ENCODE peak calls at places on chromosomes 7 and 10, in seven cellular contexts. L, C, P, R, X, K and W are unnamed samples.

GRCh38 chr7:140544278-140544896 is 65.1 kb upstream of the MKRN1 start:
- DNase-seq in L (peak), C (no peak), P (no peak), R (no peak), X (no peak), K (no peak), W (no peak)

GRCh38 chr7:158819571-158820203 is 9.6 kb downstream of the ESYT2 start:
- DNase-seq in L (no peak), C (no peak), P (no peak), R (peak), X (no peak), K (no peak), W (no peak)

GRCh38 chr7:81725003-81725402 is 44.8 kb downstream of the HGF start:
- DNase-seq in L (no peak), C (no peak), P (no peak), R (peak), X (no peak), K (no peak), W (no peak)

GRCh38 chr10:114928818-114929217 is 9.2 kb upstream of the TRUB1 start:
- DNase-seq in L (no peak), C (no peak), P (no peak), R (no peak), X (no peak), K (no peak), W (no peak)

GRCh38 chr10:77715081-77715480 is 77.5 kb upstream of the KCNMA1 start:
- DNase-seq in L (no peak), C (no peak), P (no peak), R (no peak), X (no peak), K (no peak), W (peak)

GRCh38 chr10:79333513-79333912 is 13.8 kb upstream of the PPIF start:
- DNase-seq in L (no peak), C (no peak), P (no peak), R (peak), X (no peak), K (no peak), W (no peak)

GRCh38 chr7:129864042-129864441 is 88.7 kb downstream of the UBE2H start:
- DNase-seq in L (no peak), C (no peak), P (no peak), R (peak), X (no peak), K (no peak), W (no peak)

GRCh38 chr7:46356365-46356764 is 435.3 kb upstream of the IGFBP3 start:
- DNase-seq in L (no peak), C (no peak), P (no peak), R (no peak), X (no peak), K (no peak), W (no peak)

GRCh38 chr7:22783421-22783820 is 39.2 kb downstream of the TOMM7 start:
- DNase-seq in L (no peak), C (no peak), P (no peak), R (no peak), X (no peak), K (no peak), W (no peak)

GRCh38 chr7:120865191-120865976 is 7.4 kb upstream of the TSPAN12 start:
- DNase-seq in L (no peak), C (no peak), P (no peak), R (no peak), X (no peak), K (no peak), W (no peak)

GRCh38 chr7:149625947-149626392 is 128.4 kb upstream of the ZNF746 start:
- DNase-seq in L (no peak), C (no peak), P (no peak), R (peak), X (no peak), K (no peak), W (no peak)

GRCh38 chr10:5896208-5896607 is 6.2 kb downstream of the FBH1 start:
- DNase-seq in L (no peak), C (no peak), P (no peak), R (no peak), X (no peak), K (no peak), W (no peak)

GRCh38 chr7:303884-304573 is 14.1 kb downstream of the FOXL3 start:
- DNase-seq in L (no peak), C (no peak), P (no peak), R (no peak), X (no peak), K (no peak), W (no peak)

GRCh38 chr10:108544500-108545120 is 1378.7 kb downstream of the XPNPEP1 start:
- DNase-seq in L (peak), C (peak), P (peak), R (peak), X (no peak), K (peak), W (peak)
- TF ChIP-seq CTCF in L (peak), C (peak), P (peak), R (peak), X (no peak), K (peak), W (peak)

GRCh38 chr7:127504715-127505114 is 80.7 kb downstream of the GCC1 start:
- DNase-seq in L (peak), C (peak), P (peak), R (peak), X (peak), K (no peak), W (peak)
- TF ChIP-seq CTCF in L (no peak), C (no peak), P (peak), R (peak), X (peak), K (peak), W (no peak)

GRCh38 chr7:31935671-31936070 is 134.5 kb downstream of the PDE1C start:
- DNase-seq in L (no peak), C (no peak), P (no peak), R (no peak), X (no peak), K (no peak), W (no peak)

GRCh38 chr7:31940167-31940566 is 130.0 kb downstream of the PDE1C start:
- DNase-seq in L (no peak), C (no peak), P (no peak), R (no peak), X (no peak), K (no peak), W (no peak)

GRCh38 chr7:31939076-31939475 is 131.1 kb downstream of the PDE1C start:
- DNase-seq in L (no peak), C (no peak), P (no peak), R (no peak), X (no peak), K (no peak), W (no peak)

GRCh38 chr7:31937982-31938381 is 132.2 kb downstream of the PDE1C start:
- DNase-seq in L (no peak), C (no peak), P (no peak), R (no peak), X (no peak), K (no peak), W (no peak)

DNA sequence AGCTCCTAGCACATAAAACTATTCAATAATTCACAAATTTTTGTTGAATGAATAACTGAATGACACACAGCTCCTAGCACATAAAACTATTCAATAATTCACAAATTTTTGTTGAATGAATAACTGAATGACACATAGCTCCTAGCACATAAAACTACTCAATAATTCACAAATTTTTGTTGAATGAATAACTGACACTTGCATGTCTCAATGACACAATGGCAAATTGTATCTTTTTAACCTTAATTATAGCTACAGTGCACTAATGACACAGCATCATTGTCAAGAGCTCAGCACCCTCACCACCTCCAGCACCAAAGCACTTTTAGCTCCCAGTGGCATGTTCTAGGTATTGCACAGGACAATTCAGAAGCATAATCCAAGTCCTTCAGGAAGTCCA is 131.6 kb downstream of the PDE1C start:
- DNase-seq in L (no peak), C (no peak), P (no peak), R (peak), X (no peak), K (no peak), W (peak)
- TF ChIP-seq CTCF in L (no peak), C (peak), P (no peak), R (peak), X (no peak), K (no peak), W (peak)

GRCh38 chr7:117025891-117026290 is 72.6 kb downstream of the ST7 start:
- DNase-seq in L (no peak), C (no peak), P (no peak), R (peak), X (no peak), K (no peak), W (no peak)
- TF ChIP-seq CTCF in L (no peak), C (no peak), P (no peak), R (no peak), X (no peak), K (no peak), W (no peak)

GRCh38 chr10:34522542-34522941 is 292.6 kb downstream of the PARD3 start:
- DNase-seq in L (no peak), C (no peak), P (peak), R (peak), X (no peak), K (no peak), W (no peak)
- TF ChIP-seq CTCF in L (peak), C (no peak), P (peak), R (peak), X (no peak), K (no peak), W (no peak)

DNA sequence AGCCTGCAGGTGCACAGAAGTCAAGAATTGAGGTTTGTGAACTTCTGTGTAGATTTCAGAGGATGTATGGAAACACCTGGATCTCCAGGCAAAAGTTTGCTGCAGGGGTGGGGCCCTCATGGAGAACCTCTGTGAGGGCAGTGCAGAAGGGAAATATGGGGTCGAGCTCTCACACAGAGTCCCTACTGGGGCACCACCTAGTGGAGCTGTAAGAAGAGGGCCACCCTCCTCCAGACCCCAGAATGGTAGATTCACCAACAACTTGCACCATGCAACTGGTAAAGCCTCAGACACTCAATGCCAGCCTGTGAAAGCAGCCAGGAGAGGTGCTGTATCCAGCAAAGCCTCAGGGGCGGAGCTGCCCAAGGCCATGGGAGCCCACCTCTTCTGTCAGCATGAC is 205.8 kb downstream of the CCSER2 start:
- DNase-seq in L (no peak), C (no peak), P (no peak), R (no peak), X (no peak), K (no peak), W (no peak)
- TF ChIP-seq CTCF in L (no peak), C (no peak), P (peak), R (peak), X (no peak), K (no peak), W (no peak)

GRCh38 chr10:109852718-109853037 is 70.6 kb downstream of the XPNPEP1 start:
- DNase-seq in L (no peak), C (no peak), P (no peak), R (no peak), X (no peak), K (no peak), W (no peak)
- TF ChIP-seq CTCF in L (peak), C (peak), P (no peak), R (no peak), X (peak), K (peak), W (no peak)